ENCODE peak calls at places on chromosome 7, in eight cellular contexts. V is ovary, O is transverse colon, E is A549, A is HepG2, W is GM12878, B is tibial nerve, R is sigmoid colon. T is an unnamed sample.

GRCh38 chr7:150357771-150358427 is 10.7 kb upstream of the REPIN1 start:
- DNase-seq in V (no peak), O (no peak), E (no peak), A (no peak), W (no peak), B (no peak), R (peak), T (no peak)

GRCh38 chr7:130966246-130967009 is 232.4 kb upstream of the KLF14 start:
- DNase-seq in V (no peak), O (no peak), E (no peak), A (no peak), W (peak), B (no peak), R (no peak), T (no peak)

GRCh38 chr7:148270576-148270975 is 320.0 kb upstream of the C7orf33 start:
- DNase-seq in V (no peak), O (no peak), E (no peak), A (peak), W (no peak), B (no peak), R (no peak), T (no peak)

GRCh38 chr7:94848992-94849576 is 58.3 kb upstream of the PPP1R9A start:
- DNase-seq in V (no peak), O (no peak), E (no peak), A (no peak), W (no peak), B (no peak), R (no peak), T (no peak)

GRCh38 chr7:83957333-83957732 is 237.3 kb downstream of the SEMA3A start:
- DNase-seq in V (no peak), O (no peak), E (no peak), A (no peak), W (no peak), B (no peak), R (no peak), T (no peak)

GRCh38 chr7:104137971-104138370 is 69.8 kb downstream of the ORC5 start:
- DNase-seq in V (no peak), O (no peak), E (no peak), A (no peak), W (no peak), B (no peak), R (no peak), T (no peak)

GRCh38 chr7:26369519-26370385 is 78.1 kb downstream of the SNX10 start:
- DNase-seq in V (no peak), O (peak), E (peak), A (peak), W (no peak), B (peak), R (no peak), T (no peak)

GRCh38 chr7:117273325-117274292 is 49.2 kb downstream of the WNT2 start:
- DNase-seq in V (no peak), O (no peak), E (no peak), A (no peak), W (no peak), B (no peak), R (no peak), T (no peak)

GRCh38 chr7:35537067-35538023 is 157.6 kb downstream of the HERPUD2 start:
- DNase-seq in V (peak), O (peak), E (peak), A (peak), W (no peak), B (peak), R (peak), T (peak)

GRCh38 chr7:26690135-26690534 is 174.3 kb downstream of the SKAP2 start:
- DNase-seq in V (no peak), O (no peak), E (no peak), A (no peak), W (no peak), B (no peak), R (no peak), T (no peak)

GRCh38 chr7:130377178-130377577 is 3.1 kb upstream of the CPA1 start:
- DNase-seq in V (no peak), O (no peak), E (no peak), A (no peak), W (no peak), B (no peak), R (no peak), T (no peak)

GRCh38 chr7:33792547-33793105 is 112.7 kb upstream of the BMPER start:
- DNase-seq in V (no peak), O (no peak), E (no peak), A (no peak), W (no peak), B (no peak), R (no peak), T (no peak)

GRCh38 chr7:26663905-26664673 is 200.3 kb downstream of the SKAP2 start:
- DNase-seq in V (no peak), O (no peak), E (no peak), A (no peak), W (no peak), B (no peak), R (no peak), T (no peak)

GRCh38 chr7:109836016-109836415 is 1254.9 kb upstream of the LRRN3 start:
- DNase-seq in V (no peak), O (no peak), E (no peak), A (no peak), W (no peak), B (no peak), R (no peak), T (no peak)

GRCh38 chr7:121504478-121504877 is 108.4 kb upstream of the FAM3C start:
- DNase-seq in V (no peak), O (no peak), E (peak), A (no peak), W (no peak), B (no peak), R (no peak), T (no peak)

GRCh38 chr7:26180792-26181198 is 19.8 kb downstream of the HNRNPA2B1 start:
- DNase-seq in V (no peak), O (no peak), E (no peak), A (no peak), W (no peak), B (no peak), R (no peak), T (no peak)

GRCh38 chr7:38027884-38028455 is 107.5 kb downstream of the EPDR1 start:
- DNase-seq in V (no peak), O (no peak), E (no peak), A (no peak), W (no peak), B (no peak), R (no peak), T (no peak)

GRCh38 chr7:46145412-46145811 is 224.3 kb upstream of the IGFBP3 start:
- DNase-seq in V (no peak), O (no peak), E (peak), A (peak), W (no peak), B (peak), R (no peak), T (no peak)

GRCh38 chr7:48741545-48741944 is 182.8 kb upstream of the CDC14C start:
- DNase-seq in V (no peak), O (no peak), E (no peak), A (no peak), W (no peak), B (no peak), R (no peak), T (no peak)

GRCh38 chr7:27182861-27183681 is 2.0 kb downstream of the HOXA11 start:
- DNase-seq in V (no peak), O (peak), E (no peak), A (no peak), W (no peak), B (no peak), R (peak), T (peak)

GRCh38 chr7:31767686-31768358 is 80.8 kb downstream of the PPP1R17 start:
- DNase-seq in V (no peak), O (no peak), E (no peak), A (no peak), W (no peak), B (no peak), R (no peak), T (no peak)

GRCh38 chr7:135499818-135500217 is 10.1 kb downstream of the CNOT4 start:
- DNase-seq in V (no peak), O (no peak), E (no peak), A (no peak), W (no peak), B (no peak), R (no peak), T (no peak)

GRCh38 chr7:12623885-12624498 is 53.5 kb downstream of the SCIN start:
- DNase-seq in V (no peak), O (no peak), E (peak), A (no peak), W (no peak), B (no peak), R (no peak), T (no peak)

GRCh38 chr7:4550117-4550516 is 132.0 kb upstream of the FOXK1 start:
- DNase-seq in V (no peak), O (no peak), E (no peak), A (no peak), W (no peak), B (no peak), R (no peak), T (no peak)

GRCh38 chr7:49089717-49090116 is 165.4 kb downstream of the CDC14C start:
- DNase-seq in V (no peak), O (no peak), E (no peak), A (no peak), W (no peak), B (no peak), R (no peak), T (no peak)

GRCh38 chr7:106464169-106464568 is 179.4 kb upstream of the NAMPT start:
- DNase-seq in V (no peak), O (no peak), E (no peak), A (no peak), W (no peak), B (no peak), R (no peak), T (no peak)

GRCh38 chr7:131556912-131557457 is 557 bp upstream of the PODXL start:
- DNase-seq in V (no peak), O (no peak), E (no peak), A (no peak), W (no peak), B (no peak), R (no peak), T (no peak)

GRCh38 chr7:147711429-147711828 is 879.1 kb upstream of the C7orf33 start:
- DNase-seq in V (no peak), O (no peak), E (no peak), A (no peak), W (no peak), B (no peak), R (no peak), T (no peak)

GRCh38 chr7:41007351-41007751 is 695.5 kb downstream of the INHBA start:
- DNase-seq in V (no peak), O (no peak), E (no peak), A (no peak), W (no peak), B (no peak), R (no peak), T (no peak)

GRCh38 chr7:10474048-10474447 is 499.6 kb upstream of the PHF14 start:
- DNase-seq in V (no peak), O (no peak), E (no peak), A (peak), W (no peak), B (no peak), R (no peak), T (no peak)

GRCh38 chr7:137985897-137986251 is 16.0 kb downstream of the CREB3L2 start:
- DNase-seq in V (no peak), O (no peak), E (no peak), A (no peak), W (no peak), B (no peak), R (no peak), T (no peak)

GRCh38 chr7:138008588-138009349 is 6.9 kb upstream of the CREB3L2 start:
- DNase-seq in V (no peak), O (peak), E (peak), A (peak), W (no peak), B (no peak), R (no peak), T (no peak)

GRCh38 chr7:140404565-140405080 is 765 bp downstream of the RAB19 start:
- DNase-seq in V (no peak), O (no peak), E (no peak), A (no peak), W (no peak), B (no peak), R (no peak), T (no peak)

GRCh38 chr7:100705753-100706671 is at the start of gene POP7:
- DNase-seq in V (peak), O (peak), E (peak), A (peak), W (peak), B (peak), R (peak), T (peak)
- TF ChIP-seq POLR2A in V (peak), O (peak), E (peak), A (peak), W (peak), B (peak), R (peak), T (no peak)

DNA sequence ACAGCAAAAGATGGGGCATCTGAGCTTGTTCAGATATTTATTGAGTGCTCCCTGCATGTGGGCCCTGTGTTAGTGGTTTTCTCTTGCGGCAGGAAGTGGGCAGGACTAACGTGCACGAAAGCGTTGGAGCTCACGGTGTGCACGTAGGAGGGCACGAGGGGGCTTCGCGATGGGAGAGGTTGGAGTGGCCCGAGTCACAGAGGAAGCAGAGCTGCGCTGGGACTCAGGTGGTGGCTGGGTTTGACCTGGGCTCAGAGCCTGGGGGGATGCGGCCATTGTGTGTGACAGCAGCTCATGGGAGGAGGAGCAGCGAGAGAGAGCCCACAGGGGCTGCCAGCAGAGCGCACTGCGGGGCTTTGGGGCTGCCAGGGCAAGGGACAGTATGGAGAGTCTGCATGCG is 7.7 kb downstream of the ZSCAN25 start:
- DNase-seq in V (no peak), O (peak), E (no peak), A (no peak), W (no peak), B (no peak), R (no peak), T (no peak)
- TF ChIP-seq EP300 in V (no peak), O (no peak), E (no peak), A (no peak), W (no peak), B (no peak), R (no peak), T (no peak)

GRCh38 chr7:2239242-2239641 is 2.8 kb downstream of the MRM2 start:
- DNase-seq in V (no peak), O (no peak), E (no peak), A (no peak), W (no peak), B (no peak), R (no peak), T (no peak)

GRCh38 chr7:2242541-2243482 is 786 bp downstream of the NUDT1 start:
- DNase-seq in V (no peak), O (peak), E (peak), A (peak), W (no peak), B (no peak), R (no peak), T (no peak)

GRCh38 chr7:2244404-2244803 is 2.4 kb downstream of the NUDT1 start:
- DNase-seq in V (no peak), O (no peak), E (no peak), A (no peak), W (no peak), B (no peak), R (no peak), T (no peak)

GRCh38 chr7:2243483-2243840 is 1.4 kb downstream of the NUDT1 start:
- DNase-seq in V (no peak), O (no peak), E (no peak), A (no peak), W (no peak), B (no peak), R (no peak), T (no peak)

DNA sequence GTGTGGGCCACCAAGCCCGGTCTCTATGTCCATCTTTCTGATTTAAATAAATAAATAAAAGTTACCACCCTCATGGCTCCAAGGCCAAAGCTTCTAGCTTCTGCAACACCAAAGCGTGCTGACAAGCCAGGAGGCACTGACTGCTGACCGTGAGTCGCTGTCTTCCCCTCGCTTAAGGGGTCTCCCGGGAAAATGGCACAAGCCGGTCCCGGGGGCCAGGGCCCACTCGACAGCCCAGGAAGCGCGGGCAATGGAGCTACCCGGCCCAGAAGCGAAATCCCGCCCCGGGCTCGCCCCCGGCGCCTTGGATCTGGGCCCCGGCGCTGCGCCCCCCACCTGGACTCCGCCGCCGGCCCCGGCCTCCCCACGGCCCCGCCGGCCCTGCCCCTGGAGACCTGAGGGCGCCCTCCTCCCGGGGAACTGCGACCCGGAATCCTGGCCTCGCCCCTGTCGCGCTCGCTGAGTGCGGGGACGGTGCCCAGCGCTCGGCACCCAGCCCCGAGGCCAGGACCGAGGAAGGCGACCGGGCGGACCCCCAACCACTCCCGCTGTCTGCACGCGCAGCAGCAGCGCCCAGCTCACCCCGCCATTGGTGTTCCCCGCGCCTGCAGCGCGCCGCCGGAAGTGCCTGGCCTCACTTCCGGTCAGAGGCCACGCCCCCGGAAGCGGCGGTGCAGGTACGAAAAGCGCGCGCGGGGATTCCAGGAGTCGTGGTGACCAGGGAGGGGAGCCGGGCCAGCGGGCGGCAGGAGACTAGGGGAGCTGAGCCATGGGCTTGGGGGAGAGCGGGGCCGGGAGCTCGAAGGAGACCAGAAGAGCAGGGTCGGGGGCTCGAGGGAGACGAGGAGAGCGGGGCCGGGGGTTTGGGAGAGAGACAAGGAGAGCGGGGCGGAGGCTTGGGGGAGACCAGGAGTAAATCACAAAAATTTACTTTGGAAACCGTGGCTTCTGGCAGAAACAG is at the start of the genes MRM2 and NUDT1:
- DNase-seq in V (peak), O (peak), E (peak), A (peak), W (no peak), B (peak), R (peak), T (peak)
- TF ChIP-seq POLR2A in V (peak), O (peak), E (peak), A (peak), W (peak), B (peak), R (peak), T (no peak)

GRCh38 chr7:112206238-112207105 is at the start of the genes DOCK4 and ZNF277:
- DNase-seq in V (peak), O (peak), E (peak), A (peak), W (peak), B (peak), R (peak), T (peak)

GRCh38 chr7:112205348-112206237 is 606 bp downstream of the DOCK4 start:
- DNase-seq in V (peak), O (peak), E (peak), A (peak), W (no peak), B (peak), R (peak), T (peak)

GRCh38 chr7:112207106-112207592 is 654 bp downstream of the ZNF277 start:
- DNase-seq in V (no peak), O (no peak), E (peak), A (no peak), W (no peak), B (no peak), R (no peak), T (no peak)

GRCh38 chr7:112204776-112205347 is 1.3 kb downstream of the DOCK4 start:
- DNase-seq in V (no peak), O (no peak), E (peak), A (no peak), W (no peak), B (no peak), R (no peak), T (no peak)

GRCh38 chr7:112207765-112208164 is 1.3 kb downstream of the ZNF277 start:
- DNase-seq in V (no peak), O (no peak), E (no peak), A (no peak), W (no peak), B (no peak), R (no peak), T (no peak)
- TF ChIP-seq EP300 in V (no peak), O (no peak), E (no peak), A (no peak), W (no peak), B (no peak), R (no peak), T (no peak)

DNA sequence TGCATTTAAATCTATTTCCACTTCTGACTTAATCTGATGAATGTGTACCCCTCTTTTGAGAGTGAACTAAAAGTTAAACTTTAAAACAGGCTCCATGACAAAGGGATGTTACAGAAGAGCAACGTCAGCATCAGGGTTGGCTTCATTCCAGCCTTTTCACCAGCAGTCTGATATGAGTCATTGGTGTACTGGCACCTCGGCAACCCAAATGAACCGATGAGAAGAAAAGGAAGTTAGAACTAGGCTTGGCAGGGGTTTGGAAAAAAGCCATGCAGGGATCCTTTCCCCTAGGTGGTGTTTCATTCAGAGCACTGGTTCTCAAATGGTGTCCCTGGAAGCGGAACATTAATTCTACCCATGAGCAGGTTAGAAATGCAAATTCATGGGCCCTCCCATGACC is 53.6 kb downstream of the SEC61G start:
- DNase-seq in V (no peak), O (no peak), E (peak), A (no peak), W (peak), B (no peak), R (no peak), T (no peak)
- TF ChIP-seq POLR2A in V (no peak), O (no peak), E (no peak), A (no peak), W (no peak), B (no peak), R (no peak), T (no peak)

DNA sequence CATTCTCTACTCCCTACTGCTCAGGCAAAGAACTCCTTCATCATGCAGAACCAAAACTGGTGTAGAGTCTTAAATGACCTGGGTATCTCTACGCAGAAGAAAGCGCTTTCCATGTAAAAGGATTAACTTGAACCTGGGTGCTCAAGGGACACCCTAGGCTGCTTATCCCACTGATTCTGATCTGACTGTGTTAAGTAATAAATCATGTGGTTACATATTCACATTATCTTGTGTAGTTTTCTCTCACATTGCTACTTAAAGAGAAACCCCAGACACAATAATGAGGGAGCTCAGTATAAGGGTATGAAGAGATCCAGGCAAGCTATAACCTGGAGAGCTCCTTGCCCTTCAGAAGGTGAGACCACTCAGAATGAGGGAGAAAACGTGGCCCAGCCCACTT is 75.8 kb downstream of the LRRC17 start:
- DNase-seq in V (no peak), O (no peak), E (no peak), A (no peak), W (no peak), B (no peak), R (no peak), T (no peak)
- TF ChIP-seq EP300 in V (no peak), O (no peak), E (no peak), A (no peak), W (no peak), B (no peak), R (no peak), T (no peak)